ENCODE peak calls at places on chromosome 19, in five cellular contexts. L, K, D, A and Q are unnamed samples.

GRCh38 chr19:12840091-12841079 is 2.1 kb downstream of the MAST1 start:
- DNase-seq in L (peak), A (peak), K (peak), D (peak), Q (peak)

GRCh38 chr19:8487137-8487851 is 15.1 kb downstream of the PRAM1 start:
- DNase-seq in A (no peak), L (no peak), D (no peak), K (no peak), Q (no peak)

GRCh38 chr19:13938361-13939027 is at the start of gene PODNL1:
- DNase-seq in K (no peak), D (no peak), A (no peak), L (peak), Q (peak)

GRCh38 chr19:35249146-35249847 is 495 bp downstream of the LSR start:
- DNase-seq in D (no peak), L (no peak), K (no peak), A (peak), Q (no peak)

GRCh38 chr19:7624810-7625209 is 4.5 kb downstream of the XAB2 start:
- DNase-seq in D (no peak), L (no peak), K (no peak), A (no peak), Q (no peak)

GRCh38 chr19:12564016-12564664 is 12.9 kb upstream of the ZNF564 start:
- DNase-seq in A (peak), D (peak), L (peak), K (peak), Q (peak)

GRCh38 chr19:4389511-4390016 is 10.8 kb downstream of the SH3GL1 start:
- DNase-seq in K (no peak), A (no peak), L (no peak), D (no peak), Q (no peak)

GRCh38 chr19:39397360-39398296 is 6.5 kb downstream of the MED29 start:
- DNase-seq in K (peak), D (peak), A (peak), L (peak), Q (peak)

GRCh38 chr19:6431891-6432290 is 1.7 kb downstream of the SLC25A41 start:
- DNase-seq in L (no peak), D (no peak), K (no peak), A (no peak), Q (no peak)

GRCh38 chr19:14159059-14159458 is 22.7 kb upstream of the ASF1B start:
- DNase-seq in A (no peak), K (no peak), D (no peak), L (no peak), Q (no peak)

GRCh38 chr19:6402834-6403608 is 10.1 kb upstream of the GTF2F1 start:
- DNase-seq in A (no peak), L (peak), D (no peak), K (no peak), Q (no peak)

GRCh38 chr19:15331419-15332310 is 674 bp downstream of the BRD4 start:
- DNase-seq in L (no peak), A (peak), K (peak), D (peak), Q (no peak)